ENCODE peak calls at places on chromosomes 5 and 9, in four cellular contexts. W is HCT116, E is K562, S is endothelial cell of umbilical vein. U is an unnamed sample. For H3K4me1, the result is how much of the 10 kb centered on the place peaks cover.

GRCh38 chr9:106758911-106759310 is 104.1 kb upstream of the ZNF462 start:
- DNase-seq in W (no peak), E (no peak), S (no peak), U (no peak)

GRCh38 chr9:138025417-138025816 is 147.8 kb downstream of the CACNA1B start:
- DNase-seq in W (no peak), E (no peak), S (no peak), U (no peak)

GRCh38 chr9:37916471-37917314 is 12.8 kb upstream of the SLC25A51 start:
- DNase-seq in W (no peak), E (no peak), S (peak), U (no peak)

GRCh38 chr5:115179068-115179958 is 9.6 kb upstream of the TRIM36 start:
- DNase-seq in W (no peak), E (no peak), S (no peak), U (peak)

GRCh38 chr9:133199648-133200321 is 9.3 kb downstream of the OBP2B start:
- DNase-seq in W (no peak), E (no peak), S (no peak), U (no peak)

GRCh38 chr9:437066-438015 is 222.7 kb downstream of the DOCK8 start:
- DNase-seq in W (no peak), E (no peak), S (no peak), U (no peak)

GRCh38 chr5:79301046-79301712 is 65.2 kb downstream of the JMY start:
- DNase-seq in W (peak), E (no peak), S (no peak), U (no peak)

GRCh38 chr5:27191786-27192505 is 153.6 kb upstream of the CDH9 start:
- DNase-seq in W (no peak), E (no peak), S (no peak), U (no peak)

GRCh38 chr5:19064094-19064493 is 923.9 kb downstream of the CDH18 start:
- DNase-seq in W (no peak), E (no peak), S (no peak), U (no peak)

GRCh38 chr9:122261469-122261881 is 3.2 kb downstream of the RBM18 start:
- DNase-seq in W (no peak), E (peak), S (peak), U (peak)

GRCh38 chr9:32783168-32783891 is at the start of gene TMEM215:
- DNase-seq in W (no peak), E (no peak), S (no peak), U (no peak)

GRCh38 chr5:78979117-78979742 is 5.9 kb downstream of the ARSB start:
- DNase-seq in W (no peak), E (no peak), S (no peak), U (no peak)

GRCh38 chr9:78023003-78023741 is 8.4 kb downstream of the GNAQ start:
- DNase-seq in W (no peak), E (no peak), S (peak), U (peak)

GRCh38 chr5:90747175-90747574 is 188.6 kb downstream of the ADGRV1 start:
- DNase-seq in W (peak), E (peak), S (no peak), U (no peak)

GRCh38 chr5:2015116-2015848 is 132.6 kb upstream of the IRX4 start:
- DNase-seq in W (no peak), E (no peak), S (no peak), U (no peak)

GRCh38 chr5:170681013-170681433 is 102.5 kb upstream of the GABRP start:
- DNase-seq in W (no peak), E (peak), S (peak), U (peak)

GRCh38 chr9:134166374-134166773 is 2.0 kb upstream of the RNU6ATAC start:
- DNase-seq in W (no peak), E (no peak), S (no peak), U (no peak)

GRCh38 chr9:80066931-80067330 is 495.2 kb downstream of the TLE4 start:
- DNase-seq in W (no peak), E (no peak), S (no peak), U (no peak)

GRCh38 chr5:116827078-116827477 is 252.5 kb upstream of the SEMA6A start:
- DNase-seq in W (no peak), E (no peak), S (no peak), U (no peak)

GRCh38 chr9:124520206-124520596 is 13.0 kb upstream of the NR5A1 start:
- DNase-seq in W (no peak), E (no peak), S (no peak), U (peak)

GRCh38 chr9:96391021-96391765 is 7.7 kb upstream of the SLC35D2 start:
- DNase-seq in W (no peak), E (no peak), S (peak), U (peak)

GRCh38 chr9:68970150-68970549 is 43.8 kb downstream of the PRKACG start:
- DNase-seq in W (no peak), E (no peak), S (no peak), U (peak)

GRCh38 chr9:4760122-4760521 is 19.1 kb upstream of the AK3 start:
- DNase-seq in W (no peak), E (no peak), S (no peak), U (no peak)

GRCh38 chr9:134067904-134068741 is at the start of gene BRD3:
- DNase-seq in W (peak), E (peak), S (peak), U (peak)

GRCh38 chr5:109681763-109682162 is 8.0 kb upstream of the MAN2A1 start:
- DNase-seq in W (no peak), E (no peak), S (no peak), U (no peak)

GRCh38 chr5:173326501-173326960 is 1.7 kb downstream of the STC2 start:
- DNase-seq in W (no peak), E (peak), S (peak), U (no peak)

GRCh38 chr9:125971895-125972729 is 224.9 kb downstream of the PBX3 start:
- DNase-seq in W (no peak), E (no peak), S (no peak), U (no peak)

DNA sequence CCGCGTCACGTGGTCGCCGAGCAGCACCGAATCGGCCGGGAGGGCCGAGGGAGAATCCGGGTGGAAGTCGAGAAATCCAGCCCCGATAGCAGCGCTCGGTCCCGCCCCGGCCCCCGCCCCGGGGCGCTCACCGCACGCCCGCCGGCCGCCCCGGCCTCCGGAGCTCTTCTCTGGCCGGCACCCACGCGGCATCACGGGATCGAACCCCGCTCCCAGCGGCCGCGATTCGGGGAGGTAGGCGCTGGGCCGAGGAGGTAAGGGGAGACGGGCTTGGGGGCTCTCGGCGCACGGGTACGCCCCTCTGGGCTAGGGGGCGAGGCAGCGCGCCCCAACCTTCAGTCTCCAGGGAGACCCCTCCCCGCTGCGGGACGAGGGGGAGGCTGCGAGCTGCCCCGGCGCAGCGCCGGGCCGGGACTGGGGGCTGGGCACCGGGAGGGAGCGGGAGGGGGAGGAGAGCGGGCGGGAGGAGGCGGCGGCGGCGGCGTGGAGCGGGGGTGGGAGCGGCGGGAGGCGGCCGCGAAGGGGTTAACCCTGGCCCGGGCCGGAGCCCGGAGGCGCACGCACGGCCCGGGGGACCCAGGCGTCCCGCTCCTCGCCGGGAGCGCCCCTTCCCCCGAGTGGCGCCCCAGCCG is 22.0 kb upstream of the NDST1 start:
- DNase-seq in W (no peak), E (peak), S (peak), U (peak)
- H3K4me1 ChIP-seq in W (under half), E (half or more), S (under half), U (under half)

GRCh38 chr5:134005415-134006118 is 792 bp upstream of the VDAC1 start:
- DNase-seq in W (no peak), E (peak), S (no peak), U (peak)

GRCh38 chr5:134004626-134005414 is at the start of gene VDAC1:
- DNase-seq in W (peak), E (peak), S (peak), U (peak)

GRCh38 chr5:134007581-134008256 is 2.9 kb upstream of the VDAC1 start:
- DNase-seq in W (no peak), E (peak), S (no peak), U (no peak)

GRCh38 chr5:134006119-134006514 is 1.3 kb upstream of the VDAC1 start:
- DNase-seq in W (no peak), E (no peak), S (no peak), U (no peak)

DNA sequence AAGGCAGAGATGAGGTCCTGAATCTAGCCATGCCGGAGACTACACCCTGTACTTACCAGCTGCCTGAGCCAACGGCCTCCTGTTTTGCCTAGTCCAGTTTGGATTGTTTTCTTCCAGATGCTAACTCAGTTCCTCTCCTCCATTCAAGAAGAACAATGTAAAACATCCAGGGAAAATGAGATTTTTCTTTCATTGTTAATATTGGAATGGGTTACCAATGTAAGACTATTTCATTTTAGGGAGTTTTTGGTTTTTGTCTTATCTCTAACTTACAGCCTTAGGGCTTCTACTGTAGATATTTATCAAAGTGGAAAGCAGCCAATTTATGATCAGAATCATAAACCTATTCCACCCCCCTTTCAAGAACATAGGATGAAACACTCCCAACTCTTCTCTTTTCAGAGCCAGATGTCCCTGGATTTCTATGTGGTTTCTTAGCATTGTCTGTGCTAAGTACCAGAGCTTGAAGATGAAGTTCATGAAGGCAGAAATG is 3.5 kb upstream of the VDAC1 start:
- DNase-seq in W (no peak), E (no peak), S (no peak), U (no peak)
- H3K4me1 ChIP-seq in W (under half), E (under half), S (under half), U (under half)

DNA sequence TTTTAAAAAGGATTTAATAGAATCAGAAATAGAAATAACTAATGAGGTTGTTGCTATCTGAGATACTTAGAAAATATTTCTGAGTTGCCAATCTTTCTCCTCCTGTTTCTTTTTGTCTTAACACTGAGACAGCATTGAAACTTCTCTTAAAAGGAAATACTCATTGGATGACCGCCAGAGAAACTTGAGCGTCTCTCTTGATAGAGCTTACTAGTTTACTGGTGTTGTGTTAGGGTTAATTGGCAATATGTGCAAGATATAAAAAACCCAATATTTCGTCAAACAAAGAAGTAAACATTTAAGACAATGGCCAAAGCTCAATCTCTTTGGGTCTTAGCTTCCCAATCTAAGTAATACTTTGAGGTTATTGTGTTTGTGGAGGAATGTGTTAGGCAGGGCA is 176.4 kb upstream of the CHD1 start:
- DNase-seq in W (no peak), E (no peak), S (peak), U (no peak)
- H3K4me1 ChIP-seq in W (under half), E (under half), S (under half), U (under half)

GRCh38 chr5:167952278-167952990 is 339.0 kb upstream of the WWC1 start:
- DNase-seq in W (no peak), E (no peak), S (no peak), U (no peak)

GRCh38 chr5:167949435-167949834 is 342.0 kb upstream of the WWC1 start:
- DNase-seq in W (no peak), E (no peak), S (no peak), U (no peak)

GRCh38 chr5:167950126-167950721 is 341.2 kb upstream of the WWC1 start:
- DNase-seq in W (no peak), E (no peak), S (no peak), U (no peak)

GRCh38 chr5:167953151-167953788 is 338.2 kb upstream of the WWC1 start:
- DNase-seq in W (no peak), E (no peak), S (no peak), U (no peak)

DNA sequence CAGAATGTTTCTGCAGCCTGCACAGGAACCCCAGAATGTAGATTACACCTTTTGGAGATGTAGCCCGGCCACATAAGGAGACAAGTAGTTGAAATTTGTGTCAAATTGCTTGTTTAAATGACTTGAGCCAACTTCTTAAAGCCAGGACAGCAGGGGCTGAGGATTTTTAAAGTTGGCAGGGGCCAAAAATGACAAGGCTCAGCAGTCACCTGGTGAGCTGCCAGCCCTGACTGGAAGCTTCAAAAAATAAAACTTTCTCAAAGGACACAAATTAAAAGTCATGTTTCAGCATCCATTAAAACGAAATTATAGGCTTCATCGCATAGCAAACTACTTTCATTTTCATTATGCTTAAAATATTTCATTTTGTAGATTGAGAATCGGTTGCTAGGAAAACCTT is 340.3 kb upstream of the WWC1 start:
- DNase-seq in W (no peak), E (no peak), S (no peak), U (no peak)
- H3K4me1 ChIP-seq in W (under half), E (under half), S (under half), U (under half)

GRCh38 chr5:88746438-88746882 is 136.5 kb downstream of the MEF2C start:
- DNase-seq in W (no peak), E (no peak), S (no peak), U (no peak)

GRCh38 chr5:88745093-88745696 is 137.8 kb downstream of the MEF2C start:
- DNase-seq in W (no peak), E (no peak), S (no peak), U (no peak)

GRCh38 chr5:88741964-88742363 is 141.0 kb downstream of the MEF2C start:
- DNase-seq in W (no peak), E (no peak), S (no peak), U (no peak)

GRCh38 chr5:88740604-88741003 is 142.4 kb downstream of the MEF2C start:
- DNase-seq in W (no peak), E (no peak), S (no peak), U (no peak)

GRCh38 chr5:88743231-88743879 is 139.6 kb downstream of the MEF2C start:
- DNase-seq in W (peak), E (peak), S (peak), U (peak)
- H3K4me1 ChIP-seq in W (under half), E (under half), S (under half), U (under half)

DNA sequence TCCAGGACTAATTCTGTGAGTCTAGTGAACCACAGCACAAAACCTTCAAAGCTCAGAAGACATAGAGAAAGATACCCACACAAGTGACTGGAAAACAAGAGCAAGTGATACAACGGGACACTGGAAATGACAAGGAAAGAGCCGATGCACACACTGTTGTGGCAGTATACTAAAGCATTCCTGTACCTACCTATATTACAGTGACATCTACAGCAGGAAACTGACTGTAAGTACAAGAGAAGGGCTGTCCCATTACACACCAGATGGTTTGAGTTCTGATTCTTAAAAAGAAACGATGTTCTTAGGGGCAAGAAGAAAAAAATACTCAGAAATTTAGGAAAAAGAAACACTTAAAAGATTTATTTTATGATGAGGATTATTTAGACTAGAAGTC is 18.5 kb downstream of the TMEM245 start:
- DNase-seq in W (no peak), E (no peak), S (no peak), U (no peak)
- H3K4me1 ChIP-seq in W (under half), E (under half), S (half or more), U (under half)

U was measured in small intestine.